ENCODE peak calls at places on chromosomes 13 and 19, in eight cellular contexts. Z is CD8-positive, alpha-beta T cell; W is mucosa of descending colon; X is colonic mucosa; S is epithelial cell of esophagus; U is BE2C; H is tibial nerve; N is tibial artery. J is an unnamed sample.

GRCh38 chr19:10283301-10283733 is 3.4 kb upstream of the ICAM4 start:
- DNase-seq in X (no peak), N (no peak), H (no peak), W (no peak), U (no peak), Z (no peak), S (peak), J (no peak)

GRCh38 chr13:53010374-53011105 is 18.1 kb upstream of the OLFM4 start:
- DNase-seq in H (no peak), X (peak), N (no peak), S (peak), U (no peak), Z (no peak), W (peak), J (no peak)

GRCh38 chr19:45630463-45630862 is 8.7 kb downstream of the EML2 start:
- DNase-seq in Z (no peak), U (no peak), W (no peak), N (no peak), S (peak), X (no peak), H (no peak), J (no peak)

GRCh38 chr19:33811246-33811645 is 14.6 kb downstream of the KCTD15 start:
- DNase-seq in H (no peak), Z (no peak), X (no peak), N (peak), W (no peak), U (no peak), S (no peak), J (no peak)

GRCh38 chr13:73683746-73684145 is 450.5 kb downstream of the KLF12 start:
- DNase-seq in U (no peak), X (no peak), N (no peak), Z (no peak), S (no peak), W (no peak), H (no peak), J (no peak)

GRCh38 chr13:89163081-89163480 is 1491.9 kb downstream of the SLITRK5 start:
- DNase-seq in W (no peak), X (no peak), H (no peak), N (no peak), Z (no peak), S (no peak), U (no peak), J (no peak)

GRCh38 chr13:78604782-78605611 is 1.6 kb upstream of the POU4F1 start:
- DNase-seq in U (peak), S (peak), W (no peak), H (no peak), N (no peak), X (no peak), Z (no peak), J (peak)

GRCh38 chr13:32638739-32639138 is 52.5 kb downstream of the PDS5B start:
- DNase-seq in H (no peak), W (no peak), Z (no peak), X (no peak), U (no peak), S (no peak), N (no peak), J (no peak)

GRCh38 chr19:10256551-10256950 is 4.5 kb downstream of the MRPL4 start:
- DNase-seq in H (no peak), N (no peak), S (no peak), W (no peak), U (no peak), Z (no peak), X (no peak), J (no peak)

GRCh38 chr19:30222993-30223865 is 149.0 kb upstream of the ZNF536 start:
- DNase-seq in H (no peak), W (no peak), S (no peak), N (no peak), U (no peak), X (no peak), Z (no peak), J (no peak)

GRCh38 chr19:2221250-2221831 is 14.8 kb downstream of the PLEKHJ1 start:
- DNase-seq in H (no peak), X (no peak), S (no peak), U (peak), Z (no peak), W (no peak), N (no peak), J (no peak)

GRCh38 chr19:53254451-53255341 is at the start of gene ZNF677:
- DNase-seq in W (peak), Z (peak), X (peak), U (peak), H (peak), S (peak), N (peak), J (no peak)

GRCh38 chr13:45055198-45055901 is 65.0 kb upstream of the GTF2F2 start:
- DNase-seq in Z (no peak), U (no peak), S (peak), N (no peak), X (peak), W (no peak), H (no peak), J (no peak)

DNA sequence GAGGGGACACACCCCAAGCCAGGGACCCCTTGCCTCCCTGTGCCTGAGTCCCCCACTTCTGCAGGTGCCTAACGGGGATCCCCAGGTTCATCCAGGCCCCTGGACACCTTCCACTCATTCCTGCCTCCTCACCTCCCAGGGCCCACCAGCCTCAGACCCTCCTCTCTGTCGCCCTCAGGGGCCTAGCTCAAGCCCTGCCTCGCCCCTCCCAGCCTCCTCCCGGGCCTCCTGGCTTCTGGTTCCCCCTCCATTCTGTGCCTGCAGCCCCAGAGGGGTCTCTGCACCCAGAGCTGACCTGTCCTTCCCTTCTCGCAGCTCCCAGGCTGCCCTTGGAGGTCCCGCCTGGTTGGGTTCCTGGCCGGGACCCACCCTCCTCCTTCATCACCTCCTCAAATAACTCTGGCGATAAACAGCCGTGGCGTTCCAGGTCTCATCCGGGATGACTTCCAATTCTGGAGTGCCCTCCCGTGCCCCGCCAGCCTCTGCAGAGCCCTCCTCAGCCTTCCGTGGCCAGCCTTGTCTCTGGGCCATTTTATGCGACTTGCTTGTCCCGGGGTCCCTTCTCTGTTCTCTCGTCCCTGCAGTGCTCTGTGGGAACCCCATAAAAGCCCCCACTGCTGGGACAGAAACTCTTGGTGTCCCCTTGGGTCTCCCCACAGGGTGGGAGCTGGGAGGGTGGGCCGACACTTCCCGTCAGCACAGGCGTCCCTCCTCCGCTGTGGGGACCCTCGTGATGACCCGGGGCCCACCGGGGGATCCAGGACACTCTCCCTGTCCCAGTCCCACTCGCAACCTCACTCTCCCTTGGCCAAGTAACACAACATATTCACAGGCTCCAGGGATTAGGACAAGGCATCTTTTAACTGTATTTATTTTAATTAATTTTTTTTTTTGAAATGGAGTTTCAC is 9.2 kb downstream of the JOSD2 start:
- DNase-seq in N (peak), U (no peak), W (peak), S (no peak), X (no peak), H (no peak), Z (no peak), J (no peak)
- H3K4me3 ChIP-seq in N (no peak), U (no peak), W (no peak), S (no peak), X (no peak), H (no peak), Z (no peak), J (no peak)

DNA sequence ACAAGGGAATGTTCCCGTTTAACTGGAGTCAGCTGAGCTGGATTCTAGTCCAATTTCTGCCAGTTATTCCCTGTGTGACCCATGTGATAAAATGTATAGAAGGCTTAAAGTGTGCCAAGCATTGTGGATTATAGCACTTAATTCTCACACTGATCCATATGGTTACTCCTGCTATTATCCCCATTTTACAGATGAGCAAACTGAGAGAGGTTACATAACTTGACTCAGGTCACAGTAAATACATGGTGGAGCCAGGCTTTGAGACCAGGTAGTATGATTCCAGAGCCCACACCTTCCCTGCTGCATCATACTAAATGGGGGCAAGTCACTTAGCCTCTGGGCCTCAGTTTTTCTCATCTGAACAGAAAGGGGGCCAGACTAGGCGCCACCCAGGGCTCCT is 2.0 kb upstream of the DHRS12 start:
- DNase-seq in U (no peak), W (no peak), S (no peak), X (no peak), Z (no peak), N (no peak), H (no peak), J (no peak)
- H3K4me3 ChIP-seq in U (no peak), W (no peak), S (no peak), X (no peak), Z (no peak), N (peak), H (no peak), J (no peak)

GRCh38 chr19:50050406-50051223 is 24.8 kb downstream of the ZNF473 start:
- DNase-seq in W (peak), H (peak), X (peak), Z (peak), S (peak), U (peak), N (peak), J (peak)
- H3K4me3 ChIP-seq in W (no peak), H (peak), X (peak), Z (peak), S (peak), U (peak), N (peak), J (peak)

GRCh38 chr19:49848938-49849337 is 2.0 kb upstream of the PTOV1 start:
- DNase-seq in W (no peak), U (no peak), N (no peak), X (no peak), Z (no peak), S (no peak), H (no peak), J (no peak)

GRCh38 chr19:49849433-49850220 is 1.3 kb upstream of the PTOV1 start:
- DNase-seq in Z (no peak), W (no peak), S (no peak), H (no peak), N (no peak), U (no peak), X (no peak), J (no peak)

GRCh38 chr19:49850221-49850486 is 805 bp upstream of the PTOV1 start:
- DNase-seq in H (no peak), Z (no peak), W (no peak), X (peak), U (no peak), S (no peak), N (no peak), J (no peak)

GRCh38 chr19:49851456-49852259 is 699 bp downstream of the PTOV1 start:
- DNase-seq in W (peak), S (peak), N (no peak), U (no peak), H (no peak), Z (no peak), X (peak), J (no peak)

GRCh38 chr19:49850487-49851342 is at the start of gene PTOV1:
- DNase-seq in X (peak), Z (peak), N (peak), S (peak), U (peak), H (peak), W (peak), J (peak)
- H3K4me3 ChIP-seq in X (peak), Z (peak), N (peak), S (peak), U (peak), H (peak), W (peak), J (peak)

GRCh38 chr13:41694902-41695301 is 237.6 kb downstream of the RGCC start:
- DNase-seq in N (peak), X (peak), S (peak), U (no peak), Z (no peak), H (peak), W (no peak), J (no peak)
- H3K4me3 ChIP-seq in N (no peak), X (no peak), S (no peak), U (no peak), Z (no peak), H (no peak), W (no peak), J (no peak)

DNA sequence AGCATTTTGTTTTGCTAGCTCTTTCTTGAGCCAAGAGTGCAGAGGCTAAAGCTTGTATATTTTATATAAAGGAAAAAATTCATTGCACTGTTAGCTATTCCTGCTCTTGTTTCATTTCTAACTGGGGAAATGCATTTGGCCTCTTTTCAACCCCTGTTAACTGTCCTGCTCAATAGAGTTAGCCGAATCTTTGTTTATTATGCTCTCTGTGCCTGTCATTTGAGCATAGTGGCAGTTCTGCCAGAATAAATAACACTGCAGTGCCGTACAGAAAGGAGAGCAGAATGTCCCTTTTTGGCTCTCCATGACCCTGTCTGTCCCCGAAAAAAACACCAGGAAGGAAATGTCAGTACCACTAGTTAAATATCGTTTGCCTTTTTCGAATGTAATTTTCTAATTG is 350.8 kb downstream of the MYO16 start:
- DNase-seq in H (no peak), S (no peak), N (no peak), U (no peak), W (no peak), X (no peak), Z (no peak), J (no peak)
- H3K4me3 ChIP-seq in H (no peak), S (no peak), N (no peak), U (no peak), W (no peak), X (no peak), Z (no peak), J (no peak)

J was measured in Jurkat, Clone E6-1.